ENCODE peak calls at places on chromosome 17, in four cellular contexts. W, T, V and D are unnamed samples.

GRCh38 chr17:40956401-40957254 is 10.1 kb downstream of the KRT39 start:
- DNase-seq in W (no peak), T (no peak), V (no peak), D (no peak)

GRCh38 chr17:82200743-82201497 is 11.7 kb downstream of the CCDC57 start:
- DNase-seq in W (no peak), T (peak; percentile 44), V (no peak), D (no peak)

GRCh38 chr17:77186141-77186604 is 45.4 kb downstream of the SEC14L1 start:
- DNase-seq in W (peak; percentile 31), T (no peak), V (peak; percentile 69), D (no peak)

GRCh38 chr17:72822358-72823023 is 270.0 kb downstream of the SLC39A11 start:
- DNase-seq in W (no peak), T (no peak), V (no peak), D (no peak)

GRCh38 chr17:66949501-66949900 is 15.0 kb upstream of the CACNG4 start:
- DNase-seq in W (no peak), T (no peak), V (no peak), D (no peak)

GRCh38 chr17:46916211-46916610 is 6.7 kb upstream of the GOSR2 start:
- DNase-seq in W (no peak), T (no peak), V (no peak), D (no peak)

GRCh38 chr17:69947027-69947759 is 127.8 kb upstream of the KCNJ16 start:
- DNase-seq in W (no peak), T (no peak), V (no peak), D (no peak)

GRCh38 chr17:61405047-61405685 is 5.5 kb downstream of the TBX2 start:
- DNase-seq in W (no peak), T (no peak), V (peak; percentile 64), D (no peak)

GRCh38 chr17:57915980-57916757 is 39.0 kb downstream of the CUEDC1 start:
- DNase-seq in W (no peak), T (no peak), V (no peak), D (no peak)

GRCh38 chr17:46056800-46057304 is 57.8 kb downstream of the STH start:
- DNase-seq in W (no peak), T (no peak), V (no peak), D (no peak)

GRCh38 chr17:31593806-31594205 is 202.3 kb downstream of the RAB11FIP4 start:
- DNase-seq in W (no peak), T (no peak), V (no peak), D (no peak)

GRCh38 chr17:45247429-45248131 is 14.3 kb downstream of the SPATA32 start:
- DNase-seq in W (peak; percentile 87), T (peak; percentile 91), V (peak; percentile 93), D (peak; percentile 95)

GRCh38 chr17:80394629-80395216 is 20.2 kb upstream of the ENDOV start:
- DNase-seq in W (no peak), T (no peak), V (no peak), D (no peak)

GRCh38 chr17:21242026-21242700 is 11.0 kb downstream of the NATD1 start:
- DNase-seq in W (no peak), T (no peak), V (peak; percentile 50), D (no peak)

GRCh38 chr17:52758481-52758880 is 600.0 kb upstream of the CA10 start:
- DNase-seq in W (no peak), T (no peak), V (no peak), D (no peak)